ENCODE peak calls at places on chromosomes 1 and 21, in six cellular contexts. E, I, C, K, T and A are unnamed samples.
A peak's percentile ranks its signal among the peaks of the same experiment; 100 is the strongest.

GRCh38 chr1:5743435-5744095 is 248.7 kb downstream of the NPHP4 start:
- DNase-seq in T (no peak), K (no peak), C (no peak), I (no peak), E (no peak), A (no peak)

GRCh38 chr1:32877211-32878110 is 6.7 kb upstream of the FNDC5 start:
- DNase-seq in T (no peak), I (no peak), C (no peak), K (no peak), E (no peak), A (no peak)

GRCh38 chr1:47558601-47559593 is 121.1 kb downstream of the FOXD2 start:
- DNase-seq in E (peak; percentile 55), C (no peak), K (no peak), T (no peak), I (no peak), A (no peak)

GRCh38 chr21:44890338-44890931 is 16.9 kb upstream of the PTTG1IP start:
- DNase-seq in T (no peak), E (no peak), K (no peak), C (no peak), I (no peak), A (no peak)

GRCh38 chr1:111738436-111739221 is 566 bp downstream of the INKA2 start:
- DNase-seq in C (peak; percentile 75), K (no peak), I (peak; percentile 71), T (peak; percentile 29), E (peak; percentile 68), A (peak; percentile 72)

GRCh38 chr21:41954654-41955499 is 1.1 kb upstream of the C2CD2 start:
- DNase-seq in C (peak; percentile 20), K (no peak), T (peak; percentile 3), E (no peak), I (no peak), A (no peak)

GRCh38 chr1:69982992-69983391 is 222.4 kb downstream of the LRRC40 start:
- DNase-seq in K (no peak), I (peak; percentile 33), C (no peak), E (no peak), T (peak; percentile 27), A (no peak)

GRCh38 chr1:3052501-3052900 is 16.5 kb upstream of the PRDM16 start:
- DNase-seq in C (no peak), E (no peak), K (no peak), T (no peak), I (no peak), A (peak; percentile 0)

GRCh38 chr1:206460846-206461426 is 9.3 kb upstream of the IKBKE start:
- DNase-seq in C (no peak), I (no peak), E (no peak), K (no peak), T (no peak), A (no peak)

GRCh38 chr1:206503591-206504362 is 3.6 kb upstream of the RASSF5 start:
- DNase-seq in I (peak; percentile 97), C (peak; percentile 91), T (peak; percentile 98), K (no peak), E (peak; percentile 93), A (no peak)

GRCh38 chr1:240492832-240493440 is 119.0 kb downstream of the GREM2 start:
- DNase-seq in K (no peak), E (peak; percentile 35), T (no peak), I (peak; percentile 60), C (no peak), A (no peak)

GRCh38 chr1:68384321-68384813 is 65.4 kb downstream of the RPE65 start:
- DNase-seq in K (no peak), C (no peak), E (peak; percentile 94), T (peak; percentile 98), I (peak; percentile 99), A (no peak)

GRCh38 chr1:213960963-213961362 is 26.8 kb upstream of the PROX1 start:
- DNase-seq in C (no peak), E (no peak), T (no peak), K (no peak), I (no peak), A (no peak)

GRCh38 chr1:46616277-46617107 is at the start of gene MOB3C:
- DNase-seq in C (peak; percentile 70), E (peak; percentile 63), I (peak; percentile 78), T (peak; percentile 82), K (peak; percentile 39), A (peak; percentile 62)

GRCh38 chr21:37220433-37220980 is 46.6 kb downstream of the VPS26C start:
- DNase-seq in E (peak; percentile 37), I (peak; percentile 64), C (no peak), K (no peak), T (peak; percentile 61), A (no peak)

GRCh38 chr1:17903386-17903785 is 148.3 kb downstream of the ACTL8 start:
- DNase-seq in K (no peak), T (peak; percentile 17), I (no peak), E (no peak), C (no peak), A (no peak)

GRCh38 chr1:234589854-234590620 is 19.9 kb downstream of the IRF2BP2 start:
- DNase-seq in K (no peak), T (peak; percentile 50), I (no peak), C (no peak), E (peak; percentile 58), A (no peak)

GRCh38 chr21:45540601-45540970 is 1.7 kb downstream of the SLC19A1 start:
- DNase-seq in T (peak; percentile 42), E (no peak), K (no peak), C (no peak), I (no peak), A (peak; percentile 10)

GRCh38 chr1:99647460-99647859 is 1.5 kb downstream of the PALMD start:
- DNase-seq in K (no peak), T (no peak), E (no peak), I (no peak), C (no peak), A (no peak)

GRCh38 chr1:176241385-176242015 is 34.4 kb upstream of the COP1 start:
- DNase-seq in C (no peak), I (peak; percentile 93), E (peak; percentile 55), T (peak; percentile 88), K (no peak), A (no peak)

GRCh38 chr1:68116643-68117235 is 66.3 kb upstream of the DIRAS3 start:
- DNase-seq in I (peak; percentile 73), C (peak; percentile 57), K (peak; percentile 21), E (peak; percentile 41), T (peak; percentile 73), A (no peak)

GRCh38 chr1:240644732-240645131 is 32.8 kb upstream of the GREM2 start:
- DNase-seq in K (no peak), E (no peak), I (no peak), C (no peak), T (peak; percentile 65), A (no peak)

GRCh38 chr1:53325326-53326087 is 2.4 kb downstream of the LRP8 start:
- DNase-seq in I (no peak), C (no peak), T (no peak), E (peak; percentile 19), K (no peak), A (no peak)

GRCh38 chr1:2590233-2591141 is 3.9 kb downstream of the PRXL2B start:
- DNase-seq in I (no peak), C (no peak), T (no peak), E (no peak), K (no peak), A (no peak)

GRCh38 chr1:94228640-94229375 is 8.6 kb downstream of the ARHGAP29 start:
- DNase-seq in C (no peak), I (no peak), E (no peak), T (peak; percentile 63), K (no peak), A (no peak)

GRCh38 chr1:10617931-10618885 is 143.5 kb downstream of the PEX14 start:
- DNase-seq in C (no peak), K (no peak), I (no peak), E (no peak), T (no peak), A (no peak)

GRCh38 chr1:59064592-59064991 is 232.3 kb upstream of the FGGY start:
- DNase-seq in K (no peak), I (no peak), C (peak; percentile 10), E (no peak), T (no peak), A (no peak)

DNA sequence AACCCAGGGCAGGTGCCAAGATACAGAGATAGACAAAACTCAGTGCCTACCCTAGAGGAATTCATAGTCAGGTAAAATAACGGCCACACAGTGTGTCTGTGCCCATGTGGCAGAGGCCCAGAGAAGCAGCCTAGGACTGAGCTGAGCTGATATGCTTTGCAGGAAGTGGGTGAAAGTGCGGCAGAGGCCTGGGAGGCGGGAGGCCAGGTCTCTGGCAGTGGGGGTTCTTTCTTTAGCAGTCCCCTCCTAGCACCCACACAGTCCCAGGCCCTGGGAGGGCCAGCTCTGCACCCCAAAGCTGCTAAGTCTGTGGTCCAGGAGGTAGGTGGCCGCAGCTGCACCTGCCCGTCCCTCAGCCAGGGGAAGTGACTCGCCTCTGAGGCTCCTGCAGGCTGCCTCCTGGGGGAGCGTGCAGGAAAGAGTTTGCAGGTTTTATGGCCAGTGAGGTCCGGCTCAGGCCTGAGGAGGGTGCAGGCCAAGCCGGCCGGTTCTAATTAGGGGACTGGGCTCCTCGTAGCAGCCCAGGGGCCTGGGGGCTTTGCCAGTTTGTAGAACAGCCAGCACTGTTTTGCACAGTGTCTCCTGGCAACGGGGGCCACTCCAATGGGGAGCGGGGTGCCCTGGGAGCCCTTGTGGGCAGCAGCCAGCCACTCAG is 107.9 kb downstream of the SPSB1 start:
- DNase-seq in I (no peak), E (no peak), T (no peak), C (no peak), K (no peak), A (no peak)
- TF ChIP-seq CTCF in I (no peak), E (no peak), T (no peak), C (no peak), K (no peak), A (no peak)

GRCh38 chr1:154595621-154596020 is 12.4 kb downstream of the ADAR start:
- DNase-seq in C (no peak), I (no peak), T (peak; percentile 16), K (no peak), E (no peak), A (no peak)
- TF ChIP-seq CTCF in C (no peak), I (no peak), T (no peak), K (no peak), E (no peak), A (no peak)

GRCh38 chr1:226874579-226875425 is 4.4 kb downstream of the PSEN2 start:
- DNase-seq in T (no peak), I (no peak), C (no peak), E (no peak), K (no peak), A (no peak)
- TF ChIP-seq CTCF in T (no peak), I (no peak), C (no peak), E (no peak), K (no peak), A (no peak)

GRCh38 chr1:207863893-207864535 is 46.9 kb downstream of the CD34 start:
- DNase-seq in K (peak; percentile 40), T (no peak), E (no peak), C (peak; percentile 46), I (no peak), A (no peak)
- TF ChIP-seq CTCF in K (no peak), T (no peak), E (no peak), C (no peak), I (no peak), A (no peak)